ENCODE peak calls at places on chromosome 16, in eight cellular contexts. One of them, this sample, is unnamed.

GRCh38 chr16:14308357-14308723 is 237.2 kb downstream of the MRTFB start:
- DNase-seq in NCI-H1105: no peak
- DNase-seq in lung: no peak
- DNase-seq in NB4: no peak
- DNase-seq in T-cell: no peak
- DNase-seq in midbrain: no peak
- DNase-seq in activated CD4-positive, CD25-positive, alpha-beta regulatory T cell treated with anti-CD3 and anti-CD28 coated beads, Interleukin-2, amount 50 U/mL, for 16 hours: no peak
- DNase-seq in substantia nigra: no peak
- DNase-seq in this sample: no peak

GRCh38 chr16:82671743-82672142 is 45.0 kb downstream of the CDH13 start:
- DNase-seq in lung: no peak
- DNase-seq in T-cell: peak
- DNase-seq in activated CD4-positive, CD25-positive, alpha-beta regulatory T cell treated with anti-CD3 and anti-CD28 coated beads, Interleukin-2, amount 50 U/mL, for 16 hours: no peak
- DNase-seq in NB4: peak
- DNase-seq in NCI-H1105: no peak
- DNase-seq in substantia nigra: no peak
- DNase-seq in midbrain: no peak
- DNase-seq in this sample: no peak

GRCh38 chr16:80346160-80346632 is 194.6 kb upstream of the DYNLRB2 start:
- DNase-seq in substantia nigra: no peak
- DNase-seq in T-cell: no peak
- DNase-seq in activated CD4-positive, CD25-positive, alpha-beta regulatory T cell treated with anti-CD3 and anti-CD28 coated beads, Interleukin-2, amount 50 U/mL, for 16 hours: no peak
- DNase-seq in NCI-H1105: no peak
- DNase-seq in NB4: no peak
- DNase-seq in lung: no peak
- DNase-seq in midbrain: no peak
- DNase-seq in this sample: no peak

GRCh38 chr16:13756411-13756810 is 163.5 kb upstream of the ERCC4 start:
- DNase-seq in substantia nigra: no peak
- DNase-seq in activated CD4-positive, CD25-positive, alpha-beta regulatory T cell treated with anti-CD3 and anti-CD28 coated beads, Interleukin-2, amount 50 U/mL, for 16 hours: no peak
- DNase-seq in NB4: no peak
- DNase-seq in lung: no peak
- DNase-seq in T-cell: no peak
- DNase-seq in midbrain: no peak
- DNase-seq in NCI-H1105: no peak
- DNase-seq in this sample: no peak

GRCh38 chr16:84369105-84369504 is 767 bp downstream of the ATP2C2 start:
- DNase-seq in activated CD4-positive, CD25-positive, alpha-beta regulatory T cell treated with anti-CD3 and anti-CD28 coated beads, Interleukin-2, amount 50 U/mL, for 16 hours: no peak
- DNase-seq in midbrain: no peak
- DNase-seq in NB4: no peak
- DNase-seq in NCI-H1105: no peak
- DNase-seq in substantia nigra: no peak
- DNase-seq in T-cell: no peak
- DNase-seq in lung: no peak
- DNase-seq in this sample: no peak

GRCh38 chr16:54443352-54443751 is 156.8 kb upstream of the IRX3 start:
- DNase-seq in T-cell: no peak
- DNase-seq in lung: no peak
- DNase-seq in substantia nigra: no peak
- DNase-seq in NB4: no peak
- DNase-seq in NCI-H1105: no peak
- DNase-seq in midbrain: no peak
- DNase-seq in activated CD4-positive, CD25-positive, alpha-beta regulatory T cell treated with anti-CD3 and anti-CD28 coated beads, Interleukin-2, amount 50 U/mL, for 16 hours: no peak
- DNase-seq in this sample: no peak

GRCh38 chr16:566475-567361 is at the start of gene NHLRC4:
- DNase-seq in lung: peak
- DNase-seq in midbrain: no peak
- DNase-seq in NCI-H1105: no peak
- DNase-seq in NB4: peak
- DNase-seq in substantia nigra: no peak
- DNase-seq in activated CD4-positive, CD25-positive, alpha-beta regulatory T cell treated with anti-CD3 and anti-CD28 coated beads, Interleukin-2, amount 50 U/mL, for 16 hours: no peak
- DNase-seq in T-cell: peak
- DNase-seq in this sample: no peak

GRCh38 chr16:86196687-86197391 is 297.9 kb downstream of the IRF8 start:
- DNase-seq in midbrain: no peak
- DNase-seq in activated CD4-positive, CD25-positive, alpha-beta regulatory T cell treated with anti-CD3 and anti-CD28 coated beads, Interleukin-2, amount 50 U/mL, for 16 hours: no peak
- DNase-seq in NB4: no peak
- DNase-seq in NCI-H1105: no peak
- DNase-seq in lung: no peak
- DNase-seq in substantia nigra: no peak
- DNase-seq in T-cell: no peak
- DNase-seq in this sample: no peak

GRCh38 chr16:21159281-21159951 is 942 bp downstream of the LDAF1 start:
- DNase-seq in NB4: peak
- DNase-seq in NCI-H1105: no peak
- DNase-seq in T-cell: peak
- DNase-seq in lung: peak
- DNase-seq in activated CD4-positive, CD25-positive, alpha-beta regulatory T cell treated with anti-CD3 and anti-CD28 coated beads, Interleukin-2, amount 50 U/mL, for 16 hours: no peak
- DNase-seq in midbrain: peak
- DNase-seq in substantia nigra: no peak
- DNase-seq in this sample: peak

GRCh38 chr16:85126731-85127662 is 14.7 kb upstream of the CIBAR2 start:
- DNase-seq in midbrain: peak
- DNase-seq in NB4: no peak
- DNase-seq in T-cell: no peak
- DNase-seq in NCI-H1105: no peak
- DNase-seq in activated CD4-positive, CD25-positive, alpha-beta regulatory T cell treated with anti-CD3 and anti-CD28 coated beads, Interleukin-2, amount 50 U/mL, for 16 hours: no peak
- DNase-seq in substantia nigra: no peak
- DNase-seq in lung: no peak
- DNase-seq in this sample: no peak

GRCh38 chr16:8892101-8892575 is 10.0 kb downstream of the LITAFD start:
- DNase-seq in activated CD4-positive, CD25-positive, alpha-beta regulatory T cell treated with anti-CD3 and anti-CD28 coated beads, Interleukin-2, amount 50 U/mL, for 16 hours: no peak
- DNase-seq in substantia nigra: no peak
- DNase-seq in lung: no peak
- DNase-seq in midbrain: no peak
- DNase-seq in T-cell: no peak
- DNase-seq in NCI-H1105: no peak
- DNase-seq in NB4: no peak
- DNase-seq in this sample: no peak

GRCh38 chr16:6204941-6205340 is 1107.3 kb upstream of the EEF2KMT start:
- DNase-seq in NB4: no peak
- DNase-seq in lung: no peak
- DNase-seq in NCI-H1105: no peak
- DNase-seq in midbrain: no peak
- DNase-seq in T-cell: no peak
- DNase-seq in activated CD4-positive, CD25-positive, alpha-beta regulatory T cell treated with anti-CD3 and anti-CD28 coated beads, Interleukin-2, amount 50 U/mL, for 16 hours: no peak
- DNase-seq in substantia nigra: no peak
- DNase-seq in this sample: no peak

GRCh38 chr16:49911430-49911829 is 55.5 kb upstream of the ZNF423 start:
- DNase-seq in activated CD4-positive, CD25-positive, alpha-beta regulatory T cell treated with anti-CD3 and anti-CD28 coated beads, Interleukin-2, amount 50 U/mL, for 16 hours: no peak
- DNase-seq in substantia nigra: no peak
- DNase-seq in T-cell: no peak
- DNase-seq in NCI-H1105: no peak
- DNase-seq in NB4: no peak
- DNase-seq in lung: no peak
- DNase-seq in midbrain: no peak
- DNase-seq in this sample: no peak

GRCh38 chr16:28292731-28293588 is 635 bp downstream of the SBK1 start:
- DNase-seq in substantia nigra: no peak
- DNase-seq in lung: no peak
- DNase-seq in T-cell: peak
- DNase-seq in activated CD4-positive, CD25-positive, alpha-beta regulatory T cell treated with anti-CD3 and anti-CD28 coated beads, Interleukin-2, amount 50 U/mL, for 16 hours: no peak
- DNase-seq in NCI-H1105: peak
- DNase-seq in NB4: no peak
- DNase-seq in midbrain: no peak
- DNase-seq in this sample: peak

GRCh38 chr16:48511071-48511540 is 98.9 kb downstream of the N4BP1 start:
- DNase-seq in lung: no peak
- DNase-seq in substantia nigra: no peak
- DNase-seq in NCI-H1105: no peak
- DNase-seq in NB4: no peak
- DNase-seq in T-cell: no peak
- DNase-seq in activated CD4-positive, CD25-positive, alpha-beta regulatory T cell treated with anti-CD3 and anti-CD28 coated beads, Interleukin-2, amount 50 U/mL, for 16 hours: no peak
- DNase-seq in midbrain: no peak
- DNase-seq in this sample: no peak

GRCh38 chr16:68490829-68491575 is 42.7 kb upstream of the SMPD3 start:
- DNase-seq in lung: peak
- DNase-seq in activated CD4-positive, CD25-positive, alpha-beta regulatory T cell treated with anti-CD3 and anti-CD28 coated beads, Interleukin-2, amount 50 U/mL, for 16 hours: no peak
- DNase-seq in midbrain: no peak
- DNase-seq in NCI-H1105: no peak
- DNase-seq in substantia nigra: no peak
- DNase-seq in T-cell: no peak
- DNase-seq in NB4: no peak
- DNase-seq in this sample: peak

GRCh38 chr16:58197314-58198012 is 443 bp downstream of the CSNK2A2 start:
- DNase-seq in activated CD4-positive, CD25-positive, alpha-beta regulatory T cell treated with anti-CD3 and anti-CD28 coated beads, Interleukin-2, amount 50 U/mL, for 16 hours: no peak
- DNase-seq in lung: no peak
- DNase-seq in T-cell: no peak
- DNase-seq in NCI-H1105: no peak
- DNase-seq in midbrain: no peak
- DNase-seq in NB4: peak
- DNase-seq in substantia nigra: no peak
- DNase-seq in this sample: no peak

GRCh38 chr16:50667497-50668367 is 13.4 kb downstream of the SNX20 start:
- DNase-seq in substantia nigra: no peak
- DNase-seq in T-cell: no peak
- DNase-seq in midbrain: no peak
- DNase-seq in NCI-H1105: no peak
- DNase-seq in activated CD4-positive, CD25-positive, alpha-beta regulatory T cell treated with anti-CD3 and anti-CD28 coated beads, Interleukin-2, amount 50 U/mL, for 16 hours: no peak
- DNase-seq in lung: no peak
- DNase-seq in NB4: peak
- DNase-seq in this sample: no peak

GRCh38 chr16:1431497-1432270 is 806 bp downstream of the PERCC1 start:
- DNase-seq in NB4: no peak
- DNase-seq in substantia nigra: no peak
- DNase-seq in midbrain: no peak
- DNase-seq in T-cell: no peak
- DNase-seq in activated CD4-positive, CD25-positive, alpha-beta regulatory T cell treated with anti-CD3 and anti-CD28 coated beads, Interleukin-2, amount 50 U/mL, for 16 hours: no peak
- DNase-seq in lung: no peak
- DNase-seq in NCI-H1105: no peak
- DNase-seq in this sample: no peak

GRCh38 chr16:2256531-2257140 is 5.2 kb upstream of the ECI1 start:
- DNase-seq in midbrain: no peak
- DNase-seq in activated CD4-positive, CD25-positive, alpha-beta regulatory T cell treated with anti-CD3 and anti-CD28 coated beads, Interleukin-2, amount 50 U/mL, for 16 hours: no peak
- DNase-seq in lung: no peak
- DNase-seq in NB4: no peak
- DNase-seq in T-cell: no peak
- DNase-seq in NCI-H1105: no peak
- DNase-seq in substantia nigra: no peak
- DNase-seq in this sample: no peak

GRCh38 chr16:2157480-2158261 is 2.1 kb downstream of the TRAF7 start:
- DNase-seq in activated CD4-positive, CD25-positive, alpha-beta regulatory T cell treated with anti-CD3 and anti-CD28 coated beads, Interleukin-2, amount 50 U/mL, for 16 hours: no peak
- DNase-seq in substantia nigra: no peak
- DNase-seq in T-cell: no peak
- DNase-seq in midbrain: peak
- DNase-seq in NB4: no peak
- DNase-seq in NCI-H1105: no peak
- DNase-seq in lung: no peak
- DNase-seq in this sample: no peak

GRCh38 chr16:51392651-51393187 is 241.6 kb upstream of the SALL1 start:
- DNase-seq in T-cell: no peak
- DNase-seq in NB4: no peak
- DNase-seq in NCI-H1105: no peak
- DNase-seq in midbrain: no peak
- DNase-seq in substantia nigra: no peak
- DNase-seq in activated CD4-positive, CD25-positive, alpha-beta regulatory T cell treated with anti-CD3 and anti-CD28 coated beads, Interleukin-2, amount 50 U/mL, for 16 hours: no peak
- DNase-seq in lung: no peak
- DNase-seq in this sample: no peak

GRCh38 chr16:64969221-64969620 is 152.6 kb downstream of the CDH11 start:
- DNase-seq in lung: no peak
- DNase-seq in substantia nigra: no peak
- DNase-seq in NB4: no peak
- DNase-seq in T-cell: no peak
- DNase-seq in NCI-H1105: no peak
- DNase-seq in midbrain: no peak
- DNase-seq in activated CD4-positive, CD25-positive, alpha-beta regulatory T cell treated with anti-CD3 and anti-CD28 coated beads, Interleukin-2, amount 50 U/mL, for 16 hours: no peak
- DNase-seq in this sample: no peak

GRCh38 chr16:66845080-66845410 is 831 bp downstream of the CA7 start:
- DNase-seq in NCI-H1105: no peak
- DNase-seq in T-cell: no peak
- DNase-seq in midbrain: no peak
- DNase-seq in activated CD4-positive, CD25-positive, alpha-beta regulatory T cell treated with anti-CD3 and anti-CD28 coated beads, Interleukin-2, amount 50 U/mL, for 16 hours: no peak
- DNase-seq in NB4: no peak
- DNase-seq in substantia nigra: no peak
- DNase-seq in lung: no peak
- DNase-seq in this sample: no peak